ENCODE peak calls at places on chromosomes 2 and 18, in five cellular contexts. V is progenitor cell of endocrine pancreas; Y is posterior vena cava; E is GM19239; X is activated naive CD8-positive, alpha-beta T cell treated with anti-CD3 and anti-CD28 coated beads for 36 hours. L is an unnamed sample.

GRCh38 chr18:37701967-37702366 is 136.4 kb upstream of the CELF4 start:
- DNase-seq in V (no peak), X (no peak), E (no peak), Y (no peak), L (no peak)

GRCh38 chr2:228688007-228688645 is 506.6 kb upstream of the SPHKAP start:
- DNase-seq in V (no peak), X (no peak), E (no peak), Y (no peak), L (peak)

GRCh38 chr2:16666453-16666801 is 793 bp upstream of the CYRIA start:
- DNase-seq in X (no peak), Y (no peak), V (no peak), E (no peak), L (no peak)

GRCh38 chr2:42185200-42185921 is 16.2 kb downstream of the EML4 start:
- DNase-seq in Y (no peak), V (no peak), E (no peak), X (no peak), L (no peak)

GRCh38 chr2:8692783-8693768 is 11.2 kb downstream of the ID2 start:
- DNase-seq in E (no peak), V (no peak), Y (no peak), X (peak), L (peak)

GRCh38 chr2:8590940-8591339 is 90.9 kb upstream of the ID2 start:
- DNase-seq in E (no peak), V (no peak), Y (peak), X (no peak), L (no peak)

GRCh38 chr2:127672341-127673303 is 2.7 kb downstream of the LIMS2 start:
- DNase-seq in E (no peak), V (no peak), Y (no peak), X (no peak), L (no peak)

GRCh38 chr2:216690451-216691209 is 4.7 kb downstream of the IGFBP5 start:
- DNase-seq in E (no peak), X (no peak), V (no peak), Y (peak), L (no peak)

GRCh38 chr18:57728941-57729511 is 74.1 kb downstream of the ATP8B1 start:
- DNase-seq in V (no peak), X (no peak), E (no peak), Y (no peak), L (no peak)

GRCh38 chr2:170229125-170229524 is 51.2 kb downstream of the MYO3B start:
- DNase-seq in X (no peak), E (no peak), V (no peak), Y (no peak), L (no peak)

GRCh38 chr2:61993422-61994024 is 88.0 kb downstream of the COMMD1 start:
- DNase-seq in V (no peak), X (peak), Y (no peak), E (peak), L (no peak)

GRCh38 chr2:236161531-236161930 is 6.7 kb downstream of the GBX2 start:
- DNase-seq in Y (no peak), X (no peak), E (no peak), V (no peak), L (no peak)